ENCODE peak calls at places on chromosomes 5 and 9, in seven cellular contexts. One of them, this sample, is unnamed. For H3K27me3, the result is how much of the 10 kb centered on the place peaks cover.

GRCh38 chr5:56512314-56512996 is 279.3 kb upstream of the ANKRD55 start:
- DNase-seq in aorta: no peak
- DNase-seq in uterus: no peak
- DNase-seq in PC-9: no peak
- DNase-seq in IMR-90: no peak
- DNase-seq in small intestine: no peak
- DNase-seq in neural progenitor cell: no peak
- DNase-seq in this sample: peak

GRCh38 chr9:93346240-93347112 is 105.0 kb upstream of the FAM120A start:
- DNase-seq in aorta: no peak
- DNase-seq in uterus: no peak
- DNase-seq in PC-9: no peak
- DNase-seq in IMR-90: no peak
- DNase-seq in small intestine: no peak
- DNase-seq in neural progenitor cell: peak
- DNase-seq in this sample: no peak

GRCh38 chr9:109793196-109793595 is 13.2 kb downstream of the PALM2AKAP2 start:
- DNase-seq in aorta: no peak
- DNase-seq in uterus: no peak
- DNase-seq in PC-9: peak
- DNase-seq in IMR-90: peak
- DNase-seq in small intestine: no peak
- DNase-seq in neural progenitor cell: no peak
- DNase-seq in this sample: no peak

GRCh38 chr9:127417130-127418036 is 6.8 kb upstream of the ZNF79 start:
- DNase-seq in aorta: no peak
- DNase-seq in uterus: no peak
- DNase-seq in PC-9: peak
- DNase-seq in IMR-90: peak
- DNase-seq in small intestine: no peak
- DNase-seq in neural progenitor cell: no peak
- DNase-seq in this sample: no peak

GRCh38 chr9:97386733-97387503 is 25.0 kb upstream of the TDRD7 start:
- DNase-seq in aorta: peak
- DNase-seq in uterus: peak
- DNase-seq in PC-9: peak
- DNase-seq in IMR-90: peak
- DNase-seq in small intestine: peak
- DNase-seq in neural progenitor cell: peak
- DNase-seq in this sample: peak

GRCh38 chr9:134403682-134404301 is 77.5 kb downstream of the RXRA start:
- DNase-seq in aorta: peak
- DNase-seq in uterus: peak
- DNase-seq in PC-9: no peak
- DNase-seq in IMR-90: peak
- DNase-seq in small intestine: no peak
- DNase-seq in neural progenitor cell: no peak
- DNase-seq in this sample: peak

GRCh38 chr9:132592451-132592850 is 10.0 kb downstream of the BARHL1 start:
- DNase-seq in aorta: no peak
- DNase-seq in uterus: no peak
- DNase-seq in PC-9: no peak
- DNase-seq in IMR-90: no peak
- DNase-seq in small intestine: no peak
- DNase-seq in neural progenitor cell: peak
- DNase-seq in this sample: no peak

GRCh38 chr5:136004436-136004835 is 24.4 kb upstream of the TGFBI start:
- DNase-seq in aorta: no peak
- DNase-seq in uterus: no peak
- DNase-seq in PC-9: no peak
- DNase-seq in IMR-90: peak
- DNase-seq in small intestine: no peak
- DNase-seq in neural progenitor cell: no peak
- DNase-seq in this sample: no peak

GRCh38 chr5:54988218-54988617 is 2.8 kb upstream of the ESM1 start:
- DNase-seq in aorta: no peak
- DNase-seq in uterus: no peak
- DNase-seq in PC-9: no peak
- DNase-seq in IMR-90: no peak
- DNase-seq in small intestine: no peak
- DNase-seq in neural progenitor cell: no peak
- DNase-seq in this sample: no peak

GRCh38 chr9:114898741-114899140 is 31.6 kb downstream of the TNFSF8 start:
- DNase-seq in aorta: no peak
- DNase-seq in uterus: no peak
- DNase-seq in PC-9: no peak
- DNase-seq in IMR-90: no peak
- DNase-seq in small intestine: peak
- DNase-seq in neural progenitor cell: no peak
- DNase-seq in this sample: peak

GRCh38 chr9:124860582-124861341 is 995 bp downstream of the RPL35 start:
- DNase-seq in aorta: no peak
- DNase-seq in uterus: no peak
- DNase-seq in PC-9: no peak
- DNase-seq in IMR-90: no peak
- DNase-seq in small intestine: peak
- DNase-seq in neural progenitor cell: no peak
- DNase-seq in this sample: no peak

GRCh38 chr5:149827501-149827990 is 97.4 kb downstream of the PPARGC1B start:
- DNase-seq in aorta: no peak
- DNase-seq in uterus: no peak
- DNase-seq in PC-9: no peak
- DNase-seq in IMR-90: no peak
- DNase-seq in small intestine: no peak
- DNase-seq in neural progenitor cell: no peak
- DNase-seq in this sample: no peak

GRCh38 chr5:137395011-137395755 is 103.9 kb downstream of the SPOCK1 start:
- DNase-seq in aorta: no peak
- DNase-seq in uterus: no peak
- DNase-seq in PC-9: peak
- DNase-seq in IMR-90: peak
- DNase-seq in small intestine: no peak
- DNase-seq in neural progenitor cell: no peak
- DNase-seq in this sample: no peak

GRCh38 chr9:86082870-86083269 is 16.5 kb downstream of the GOLM1 start:
- DNase-seq in aorta: no peak
- DNase-seq in uterus: no peak
- DNase-seq in PC-9: no peak
- DNase-seq in IMR-90: no peak
- DNase-seq in small intestine: no peak
- DNase-seq in neural progenitor cell: no peak
- DNase-seq in this sample: no peak

GRCh38 chr5:71865202-71865601 is 146.1 kb downstream of the CARTPT start:
- DNase-seq in aorta: peak
- DNase-seq in uterus: peak
- DNase-seq in PC-9: peak
- DNase-seq in IMR-90: peak
- DNase-seq in small intestine: no peak
- DNase-seq in neural progenitor cell: no peak
- DNase-seq in this sample: no peak

GRCh38 chr5:66708368-66708767 is 112.2 kb downstream of the MAST4 start:
- DNase-seq in aorta: no peak
- DNase-seq in uterus: no peak
- DNase-seq in PC-9: no peak
- DNase-seq in IMR-90: no peak
- DNase-seq in small intestine: no peak
- DNase-seq in neural progenitor cell: no peak
- DNase-seq in this sample: no peak

GRCh38 chr9:134054891-134055811 is 12.7 kb downstream of the BRD3 start:
- DNase-seq in aorta: peak
- DNase-seq in uterus: no peak
- DNase-seq in PC-9: no peak
- DNase-seq in IMR-90: no peak
- DNase-seq in small intestine: no peak
- DNase-seq in neural progenitor cell: no peak
- DNase-seq in this sample: peak

GRCh38 chr5:115392611-115393010 is 96.2 kb upstream of the CCDC112 start:
- DNase-seq in aorta: no peak
- DNase-seq in uterus: no peak
- DNase-seq in PC-9: no peak
- DNase-seq in IMR-90: no peak
- DNase-seq in small intestine: no peak
- DNase-seq in neural progenitor cell: no peak
- DNase-seq in this sample: no peak

GRCh38 chr5:78588517-78588916 is 60.1 kb downstream of the LHFPL2 start:
- DNase-seq in aorta: no peak
- DNase-seq in uterus: no peak
- DNase-seq in PC-9: no peak
- DNase-seq in IMR-90: no peak
- DNase-seq in small intestine: no peak
- DNase-seq in neural progenitor cell: no peak
- DNase-seq in this sample: no peak

GRCh38 chr9:124854161-124854560 is 901 bp downstream of the WDR38 start:
- DNase-seq in aorta: no peak
- DNase-seq in uterus: no peak
- DNase-seq in PC-9: no peak
- DNase-seq in IMR-90: no peak
- DNase-seq in small intestine: no peak
- DNase-seq in neural progenitor cell: no peak
- DNase-seq in this sample: no peak

GRCh38 chr9:133729646-133730281 is 8.4 kb downstream of the SARDH start:
- DNase-seq in aorta: no peak
- DNase-seq in uterus: no peak
- DNase-seq in PC-9: no peak
- DNase-seq in IMR-90: no peak
- DNase-seq in small intestine: no peak
- DNase-seq in neural progenitor cell: peak
- DNase-seq in this sample: no peak

GRCh38 chr9:77015291-77016048 is 4.0 kb upstream of the FOXB2 start:
- DNase-seq in aorta: no peak
- DNase-seq in uterus: no peak
- DNase-seq in PC-9: no peak
- DNase-seq in IMR-90: no peak
- DNase-seq in small intestine: no peak
- DNase-seq in neural progenitor cell: peak
- DNase-seq in this sample: no peak

GRCh38 chr5:6058055-6058715 is 320.2 kb downstream of the MED10 start:
- DNase-seq in aorta: no peak
- DNase-seq in uterus: no peak
- DNase-seq in PC-9: no peak
- DNase-seq in IMR-90: no peak
- DNase-seq in small intestine: no peak
- DNase-seq in neural progenitor cell: no peak
- DNase-seq in this sample: no peak

GRCh38 chr9:23322392-23322791 is 503.6 kb downstream of the ELAVL2 start:
- DNase-seq in aorta: no peak
- DNase-seq in uterus: no peak
- DNase-seq in PC-9: no peak
- DNase-seq in IMR-90: peak
- DNase-seq in small intestine: no peak
- DNase-seq in neural progenitor cell: peak
- DNase-seq in this sample: no peak

GRCh38 chr5:72314571-72315172 is 5.4 kb downstream of the MRPS27 start:
- DNase-seq in aorta: no peak
- DNase-seq in uterus: no peak
- DNase-seq in PC-9: no peak
- DNase-seq in IMR-90: peak
- DNase-seq in small intestine: peak
- DNase-seq in neural progenitor cell: no peak
- DNase-seq in this sample: no peak

GRCh38 chr5:775960-776861 is 8.3 kb downstream of the ZDHHC11B start:
- DNase-seq in aorta: peak
- DNase-seq in uterus: no peak
- DNase-seq in PC-9: no peak
- DNase-seq in IMR-90: no peak
- DNase-seq in small intestine: no peak
- DNase-seq in neural progenitor cell: no peak
- DNase-seq in this sample: no peak

GRCh38 chr9:138104251-138105122 is 226.9 kb downstream of the CACNA1B start:
- DNase-seq in aorta: no peak
- DNase-seq in uterus: no peak
- DNase-seq in PC-9: no peak
- DNase-seq in IMR-90: no peak
- DNase-seq in small intestine: no peak
- DNase-seq in neural progenitor cell: peak
- DNase-seq in this sample: no peak

DNA sequence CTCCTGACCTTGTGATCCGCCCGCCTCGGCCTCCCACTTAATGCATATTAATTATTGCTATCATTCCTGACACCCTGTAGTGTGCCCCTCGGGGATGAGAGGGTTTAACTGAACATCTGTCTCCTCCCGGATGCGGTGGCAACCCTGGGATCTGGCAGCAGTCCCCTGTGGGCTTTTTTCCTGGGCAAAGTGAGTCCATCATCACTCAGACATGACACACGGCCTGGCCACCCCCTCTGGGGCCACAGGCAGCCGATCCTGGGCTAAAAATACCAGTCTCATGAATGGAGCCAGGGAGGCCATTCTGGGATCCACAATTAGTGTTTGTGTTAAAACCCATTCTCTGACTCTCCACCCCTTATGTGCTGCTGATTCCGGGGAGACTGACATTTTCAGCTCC is 161.2 kb downstream of the RGS3 start:
- DNase-seq in aorta: peak
- DNase-seq in uterus: no peak
- DNase-seq in PC-9: no peak
- DNase-seq in IMR-90: peak
- DNase-seq in small intestine: no peak
- DNase-seq in neural progenitor cell: no peak
- DNase-seq in this sample: peak
- H3K27me3 ChIP-seq in aorta: under half
- H3K27me3 ChIP-seq in uterus: under half
- H3K27me3 ChIP-seq in PC-9: under half
- H3K27me3 ChIP-seq in IMR-90: under half
- H3K27me3 ChIP-seq in small intestine: under half
- H3K27me3 ChIP-seq in neural progenitor cell: under half
- H3K27me3 ChIP-seq in this sample: under half

GRCh38 chr9:32832354-32832753 is 49.0 kb downstream of the TMEM215 start:
- DNase-seq in aorta: no peak
- DNase-seq in uterus: no peak
- DNase-seq in PC-9: no peak
- DNase-seq in IMR-90: no peak
- DNase-seq in small intestine: no peak
- DNase-seq in neural progenitor cell: no peak
- DNase-seq in this sample: no peak
- H3K27me3 ChIP-seq in aorta: under half
- H3K27me3 ChIP-seq in uterus: under half
- H3K27me3 ChIP-seq in PC-9: under half
- H3K27me3 ChIP-seq in IMR-90: under half
- H3K27me3 ChIP-seq in small intestine: under half
- H3K27me3 ChIP-seq in neural progenitor cell: under half
- H3K27me3 ChIP-seq in this sample: under half

DNA sequence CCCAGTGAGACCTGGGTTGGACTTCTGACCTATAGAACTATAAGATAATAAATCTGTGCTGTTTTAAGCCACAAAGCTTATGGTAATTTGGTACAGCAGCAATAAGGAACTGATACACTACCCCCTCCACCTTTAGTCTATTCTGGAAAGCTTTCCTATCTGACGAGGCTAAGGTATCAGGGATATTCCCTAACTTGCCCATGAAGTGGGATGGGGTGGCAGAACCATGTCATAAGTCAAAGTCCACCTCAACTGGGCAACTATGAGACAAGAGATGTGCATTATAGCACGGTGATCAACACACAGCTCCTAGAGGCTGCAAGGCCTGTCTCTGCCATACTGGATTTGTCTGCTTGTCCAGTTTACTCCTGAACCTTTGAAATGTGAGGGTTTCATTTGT is 146.8 kb upstream of the RAD23B start:
- DNase-seq in aorta: no peak
- DNase-seq in uterus: no peak
- DNase-seq in PC-9: no peak
- DNase-seq in IMR-90: no peak
- DNase-seq in small intestine: peak
- DNase-seq in neural progenitor cell: no peak
- DNase-seq in this sample: no peak
- H3K27me3 ChIP-seq in aorta: under half
- H3K27me3 ChIP-seq in uterus: under half
- H3K27me3 ChIP-seq in PC-9: under half
- H3K27me3 ChIP-seq in IMR-90: under half
- H3K27me3 ChIP-seq in small intestine: under half
- H3K27me3 ChIP-seq in neural progenitor cell: under half
- H3K27me3 ChIP-seq in this sample: under half

GRCh38 chr9:28960602-28961001 is 1387.3 kb upstream of the C9orf72 start:
- DNase-seq in aorta: no peak
- DNase-seq in uterus: no peak
- DNase-seq in PC-9: no peak
- DNase-seq in IMR-90: no peak
- DNase-seq in small intestine: no peak
- DNase-seq in neural progenitor cell: no peak
- DNase-seq in this sample: no peak
- H3K27me3 ChIP-seq in aorta: under half
- H3K27me3 ChIP-seq in uterus: under half
- H3K27me3 ChIP-seq in PC-9: under half
- H3K27me3 ChIP-seq in IMR-90: under half
- H3K27me3 ChIP-seq in small intestine: under half
- H3K27me3 ChIP-seq in neural progenitor cell: under half
- H3K27me3 ChIP-seq in this sample: under half